ENCODE peak calls at places on chromosomes 12 and 14, in eight cellular contexts. S, R, B, L, Y, M, C and A are unnamed samples.
A peak's percentile ranks its signal among the peaks of the same experiment; 100 is the strongest.

GRCh38 chr12:40002178-40003169 is 103.4 kb downstream of the SLC2A13 start:
- DNase-seq in B (no peak), L (no peak), Y (no peak), M (no peak), R (no peak), C (no peak), S (no peak), A (peak; percentile 15)

GRCh38 chr14:37326434-37326833 is 128.7 kb downstream of the MIPOL1 start:
- DNase-seq in L (no peak), R (no peak), S (no peak), Y (no peak), B (no peak), C (no peak), M (no peak), A (no peak)

GRCh38 chr12:25052191-25053020 is 103.5 kb upstream of the BCAT1 start:
- DNase-seq in Y (peak; percentile 21), M (peak; percentile 27), R (no peak), B (no peak), L (no peak), C (no peak), S (no peak), A (no peak)

GRCh38 chr12:30847259-30847658 is 79.3 kb upstream of the TSPAN11 start:
- DNase-seq in L (no peak), M (no peak), C (no peak), R (peak; percentile 58), Y (peak; percentile 18), B (peak; percentile 47), S (no peak), A (peak; percentile 56)

GRCh38 chr12:124478416-124478815 is 89.0 kb downstream of the NCOR2 start:
- DNase-seq in L (no peak), Y (no peak), M (no peak), C (no peak), S (no peak), R (no peak), B (no peak), A (no peak)

GRCh38 chr12:13038491-13039161 is 5.6 kb upstream of the FAM234B start:
- DNase-seq in R (no peak), M (no peak), B (no peak), C (no peak), L (no peak), Y (no peak), S (no peak), A (peak; percentile 71)

GRCh38 chr12:64102339-64102738 is 119.8 kb downstream of the KICS2 start:
- DNase-seq in R (no peak), L (no peak), S (no peak), M (no peak), Y (no peak), C (no peak), B (no peak), A (peak; percentile 74)

GRCh38 chr12:129607756-129608155 is 296.1 kb downstream of the TMEM132D start:
- DNase-seq in B (no peak), R (no peak), L (no peak), Y (no peak), M (no peak), S (no peak), C (no peak), A (no peak)

GRCh38 chr12:99454539-99455172 is 192.9 kb upstream of the GARIN6 start:
- DNase-seq in S (no peak), C (no peak), L (no peak), M (no peak), Y (no peak), B (no peak), R (no peak), A (no peak)

GRCh38 chr12:90631581-90631980 is 323.4 kb downstream of the CCER1 start:
- DNase-seq in B (no peak), R (no peak), M (no peak), Y (no peak), C (no peak), L (no peak), S (no peak), A (no peak)

GRCh38 chr12:27542628-27543027 is 18.6 kb downstream of the PPFIBP1 start:
- DNase-seq in Y (no peak), S (no peak), R (no peak), L (no peak), C (no peak), M (no peak), B (no peak), A (peak; percentile 95)